ENCODE peak calls at places on chromosomes 16 and 17, in eight cellular contexts. One of them, this sample, is unnamed.

GRCh38 chr17:9645858-9646555 is 690 bp downstream of the USP43 start:
- DNase-seq in heart right ventricle: peak; percentile 28
- DNase-seq in AG04450: no peak
- DNase-seq in dorsolateral prefrontal cortex: no peak
- DNase-seq in nephron progenitor cell: peak; percentile 69
- DNase-seq in uterus: no peak
- DNase-seq in CD8-positive, alpha-beta T cell: peak; percentile 13
- DNase-seq in right lobe of liver: peak; percentile 84
- DNase-seq in this sample: peak; percentile 55

GRCh38 chr16:54284319-54284930 is 2.2 kb downstream of the IRX3 start:
- DNase-seq in nephron progenitor cell: peak; percentile 70
- DNase-seq in dorsolateral prefrontal cortex: no peak
- DNase-seq in right lobe of liver: no peak
- DNase-seq in CD8-positive, alpha-beta T cell: no peak
- DNase-seq in uterus: no peak
- DNase-seq in heart right ventricle: no peak
- DNase-seq in AG04450: no peak
- DNase-seq in this sample: peak; percentile 55

GRCh38 chr17:55708575-55708974 is 14.1 kb downstream of the TMEM100 start:
- DNase-seq in uterus: no peak
- DNase-seq in nephron progenitor cell: no peak
- DNase-seq in right lobe of liver: no peak
- DNase-seq in heart right ventricle: no peak
- DNase-seq in AG04450: no peak
- DNase-seq in dorsolateral prefrontal cortex: no peak
- DNase-seq in CD8-positive, alpha-beta T cell: no peak
- DNase-seq in this sample: no peak

GRCh38 chr17:76252040-76252954 is 12.0 kb upstream of the RNF157 start:
- DNase-seq in CD8-positive, alpha-beta T cell: no peak
- DNase-seq in dorsolateral prefrontal cortex: peak; percentile 25
- DNase-seq in uterus: no peak
- DNase-seq in heart right ventricle: no peak
- DNase-seq in nephron progenitor cell: no peak
- DNase-seq in AG04450: peak; percentile 80
- DNase-seq in right lobe of liver: peak; percentile 81
- DNase-seq in this sample: peak; percentile 33

GRCh38 chr17:21351366-21352065 is 24.6 kb upstream of the KCNJ12 start:
- DNase-seq in AG04450: no peak
- DNase-seq in dorsolateral prefrontal cortex: no peak
- DNase-seq in heart right ventricle: no peak
- DNase-seq in CD8-positive, alpha-beta T cell: no peak
- DNase-seq in nephron progenitor cell: no peak
- DNase-seq in uterus: no peak
- DNase-seq in right lobe of liver: no peak
- DNase-seq in this sample: no peak

GRCh38 chr17:62994931-62995330 is 28.9 kb downstream of the TANC2 start:
- DNase-seq in heart right ventricle: no peak
- DNase-seq in CD8-positive, alpha-beta T cell: no peak
- DNase-seq in AG04450: no peak
- DNase-seq in dorsolateral prefrontal cortex: no peak
- DNase-seq in nephron progenitor cell: no peak
- DNase-seq in right lobe of liver: no peak
- DNase-seq in uterus: no peak
- DNase-seq in this sample: no peak

GRCh38 chr17:57694051-57694450 is 51.0 kb downstream of the CCDC182 start:
- DNase-seq in heart right ventricle: no peak
- DNase-seq in CD8-positive, alpha-beta T cell: no peak
- DNase-seq in nephron progenitor cell: no peak
- DNase-seq in dorsolateral prefrontal cortex: no peak
- DNase-seq in uterus: no peak
- DNase-seq in right lobe of liver: no peak
- DNase-seq in AG04450: no peak
- DNase-seq in this sample: no peak

GRCh38 chr16:4746991-4747574 is 12.7 kb downstream of the DNAAF8 start:
- DNase-seq in right lobe of liver: no peak
- DNase-seq in AG04450: no peak
- DNase-seq in heart right ventricle: no peak
- DNase-seq in uterus: peak; percentile 56
- DNase-seq in nephron progenitor cell: no peak
- DNase-seq in CD8-positive, alpha-beta T cell: no peak
- DNase-seq in dorsolateral prefrontal cortex: no peak
- DNase-seq in this sample: no peak

GRCh38 chr16:87203060-87203656 is 114.0 kb downstream of the C16orf95 start:
- DNase-seq in right lobe of liver: no peak
- DNase-seq in heart right ventricle: peak; percentile 67
- DNase-seq in AG04450: peak; percentile 42
- DNase-seq in CD8-positive, alpha-beta T cell: peak; percentile 36
- DNase-seq in nephron progenitor cell: peak; percentile 84
- DNase-seq in uterus: peak; percentile 25
- DNase-seq in dorsolateral prefrontal cortex: peak; percentile 40
- DNase-seq in this sample: peak; percentile 79

GRCh38 chr17:76843703-76844484 is 24.3 kb upstream of the MGAT5B start:
- DNase-seq in uterus: no peak
- DNase-seq in AG04450: no peak
- DNase-seq in nephron progenitor cell: no peak
- DNase-seq in dorsolateral prefrontal cortex: no peak
- DNase-seq in right lobe of liver: no peak
- DNase-seq in CD8-positive, alpha-beta T cell: no peak
- DNase-seq in heart right ventricle: no peak
- DNase-seq in this sample: no peak

GRCh38 chr16:35559911-35560636 is 2100.7 kb downstream of the TP53TG3F start:
- DNase-seq in AG04450: no peak
- DNase-seq in heart right ventricle: no peak
- DNase-seq in uterus: no peak
- DNase-seq in nephron progenitor cell: no peak
- DNase-seq in dorsolateral prefrontal cortex: no peak
- DNase-seq in right lobe of liver: no peak
- DNase-seq in CD8-positive, alpha-beta T cell: no peak
- DNase-seq in this sample: no peak

GRCh38 chr17:58643147-58643546 is 48.7 kb downstream of the TEX14 start:
- DNase-seq in heart right ventricle: no peak
- DNase-seq in AG04450: peak; percentile 42
- DNase-seq in CD8-positive, alpha-beta T cell: no peak
- DNase-seq in dorsolateral prefrontal cortex: no peak
- DNase-seq in nephron progenitor cell: no peak
- DNase-seq in uterus: no peak
- DNase-seq in right lobe of liver: no peak
- DNase-seq in this sample: no peak

GRCh38 chr17:76716146-76716833 is 5.5 kb upstream of the MXRA7 start:
- DNase-seq in dorsolateral prefrontal cortex: no peak
- DNase-seq in heart right ventricle: no peak
- DNase-seq in right lobe of liver: no peak
- DNase-seq in nephron progenitor cell: no peak
- DNase-seq in uterus: peak; percentile 15
- DNase-seq in CD8-positive, alpha-beta T cell: peak; percentile 72
- DNase-seq in AG04450: peak; percentile 90
- DNase-seq in this sample: no peak

GRCh38 chr16:47887496-47887895 is 268.3 kb downstream of the ABCC12 start:
- DNase-seq in CD8-positive, alpha-beta T cell: no peak
- DNase-seq in AG04450: no peak
- DNase-seq in dorsolateral prefrontal cortex: no peak
- DNase-seq in nephron progenitor cell: peak; percentile 16
- DNase-seq in right lobe of liver: no peak
- DNase-seq in heart right ventricle: no peak
- DNase-seq in uterus: no peak
- DNase-seq in this sample: no peak

GRCh38 chr17:7042507-7043194 is 1.2 kb downstream of the SLC16A11 start:
- DNase-seq in heart right ventricle: peak; percentile 22
- DNase-seq in nephron progenitor cell: peak; percentile 44
- DNase-seq in uterus: no peak
- DNase-seq in right lobe of liver: no peak
- DNase-seq in AG04450: no peak
- DNase-seq in dorsolateral prefrontal cortex: no peak
- DNase-seq in CD8-positive, alpha-beta T cell: peak; percentile 39
- DNase-seq in this sample: peak; percentile 78

GRCh38 chr17:13337864-13338371 is 263.8 kb downstream of the HS3ST3A1 start:
- DNase-seq in dorsolateral prefrontal cortex: no peak
- DNase-seq in right lobe of liver: no peak
- DNase-seq in AG04450: peak; percentile 43
- DNase-seq in uterus: no peak
- DNase-seq in nephron progenitor cell: peak; percentile 24
- DNase-seq in heart right ventricle: no peak
- DNase-seq in CD8-positive, alpha-beta T cell: no peak
- DNase-seq in this sample: peak; percentile 22

GRCh38 chr16:74123826-74124225 is 172.8 kb upstream of the PSMD7 start:
- DNase-seq in heart right ventricle: no peak
- DNase-seq in nephron progenitor cell: no peak
- DNase-seq in AG04450: no peak
- DNase-seq in right lobe of liver: no peak
- DNase-seq in dorsolateral prefrontal cortex: no peak
- DNase-seq in CD8-positive, alpha-beta T cell: no peak
- DNase-seq in uterus: no peak
- DNase-seq in this sample: no peak

GRCh38 chr17:49980703-49981197 is 11.8 kb downstream of the DLX4 start:
- DNase-seq in AG04450: no peak
- DNase-seq in nephron progenitor cell: peak; percentile 60
- DNase-seq in dorsolateral prefrontal cortex: no peak
- DNase-seq in heart right ventricle: no peak
- DNase-seq in uterus: no peak
- DNase-seq in right lobe of liver: no peak
- DNase-seq in CD8-positive, alpha-beta T cell: no peak
- DNase-seq in this sample: no peak

GRCh38 chr17:61065263-61065773 is 334.3 kb upstream of the TBX2 start:
- DNase-seq in uterus: no peak
- DNase-seq in dorsolateral prefrontal cortex: no peak
- DNase-seq in nephron progenitor cell: no peak
- DNase-seq in AG04450: no peak
- DNase-seq in heart right ventricle: no peak
- DNase-seq in CD8-positive, alpha-beta T cell: no peak
- DNase-seq in right lobe of liver: no peak
- DNase-seq in this sample: no peak

GRCh38 chr17:981292-981658 is 1.7 kb upstream of the NXN start:
- DNase-seq in AG04450: no peak
- DNase-seq in CD8-positive, alpha-beta T cell: no peak
- DNase-seq in dorsolateral prefrontal cortex: no peak
- DNase-seq in right lobe of liver: no peak
- DNase-seq in uterus: no peak
- DNase-seq in heart right ventricle: no peak
- DNase-seq in nephron progenitor cell: no peak
- DNase-seq in this sample: no peak

DNA sequence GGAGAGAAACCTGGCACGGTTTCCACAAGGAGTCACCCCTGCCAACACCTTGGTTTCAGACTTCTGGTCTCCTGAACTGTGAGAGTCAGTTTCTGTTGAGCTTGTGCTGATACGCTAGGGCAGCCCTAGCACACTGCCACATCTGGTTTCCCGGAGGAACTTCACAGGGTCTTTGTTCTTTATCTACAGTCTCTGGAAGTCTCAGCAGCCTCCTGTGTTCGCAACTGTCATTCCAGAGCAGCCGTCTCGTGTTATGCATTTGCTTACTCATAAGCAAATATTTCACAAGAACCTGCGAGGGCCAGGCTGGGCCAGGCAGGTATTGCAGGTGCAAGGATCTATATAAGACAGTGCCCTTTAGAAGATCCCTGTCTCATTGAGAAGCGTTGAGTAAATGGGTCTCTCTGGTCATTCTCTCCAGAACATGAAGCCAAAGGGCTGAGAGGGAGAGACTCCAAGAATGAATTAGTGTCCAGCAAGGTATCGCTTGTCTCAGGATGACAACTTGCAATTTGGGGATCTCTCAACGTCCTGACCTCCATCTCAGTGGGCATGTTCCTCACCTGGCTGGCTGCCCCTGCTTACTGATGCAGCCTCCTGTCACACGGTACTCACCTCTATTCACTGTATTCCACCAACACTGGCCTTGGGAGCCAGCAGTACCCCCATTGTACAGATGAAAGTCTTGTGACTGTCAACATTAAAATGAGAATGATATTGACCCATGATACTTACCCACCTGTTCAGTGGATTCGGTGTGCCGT is 141.2 kb downstream of the WWOX start:
- DNase-seq in uterus: no peak
- DNase-seq in AG04450: no peak
- DNase-seq in dorsolateral prefrontal cortex: no peak
- DNase-seq in heart right ventricle: no peak
- DNase-seq in nephron progenitor cell: no peak
- DNase-seq in right lobe of liver: peak; percentile 62
- DNase-seq in CD8-positive, alpha-beta T cell: no peak
- DNase-seq in this sample: no peak
- TF ChIP-seq CTCF in uterus: no peak
- TF ChIP-seq CTCF in AG04450: no peak
- TF ChIP-seq CTCF in dorsolateral prefrontal cortex: no peak
- TF ChIP-seq CTCF in heart right ventricle: no peak
- TF ChIP-seq CTCF in nephron progenitor cell: no peak
- TF ChIP-seq CTCF in right lobe of liver: no peak
- TF ChIP-seq CTCF in CD8-positive, alpha-beta T cell: no peak
- TF ChIP-seq CTCF in this sample: no peak

GRCh38 chr16:3674513-3675295 is 20.2 kb downstream of the DNASE1 start:
- DNase-seq in dorsolateral prefrontal cortex: no peak
- DNase-seq in right lobe of liver: no peak
- DNase-seq in nephron progenitor cell: peak; percentile 69
- DNase-seq in uterus: no peak
- DNase-seq in heart right ventricle: no peak
- DNase-seq in CD8-positive, alpha-beta T cell: no peak
- DNase-seq in AG04450: no peak
- DNase-seq in this sample: peak; percentile 32
- TF ChIP-seq CTCF in dorsolateral prefrontal cortex: no peak
- TF ChIP-seq CTCF in right lobe of liver: no peak
- TF ChIP-seq CTCF in nephron progenitor cell: no peak
- TF ChIP-seq CTCF in uterus: no peak
- TF ChIP-seq CTCF in heart right ventricle: no peak
- TF ChIP-seq CTCF in CD8-positive, alpha-beta T cell: no peak
- TF ChIP-seq CTCF in AG04450: no peak
- TF ChIP-seq CTCF in this sample: no peak

DNA sequence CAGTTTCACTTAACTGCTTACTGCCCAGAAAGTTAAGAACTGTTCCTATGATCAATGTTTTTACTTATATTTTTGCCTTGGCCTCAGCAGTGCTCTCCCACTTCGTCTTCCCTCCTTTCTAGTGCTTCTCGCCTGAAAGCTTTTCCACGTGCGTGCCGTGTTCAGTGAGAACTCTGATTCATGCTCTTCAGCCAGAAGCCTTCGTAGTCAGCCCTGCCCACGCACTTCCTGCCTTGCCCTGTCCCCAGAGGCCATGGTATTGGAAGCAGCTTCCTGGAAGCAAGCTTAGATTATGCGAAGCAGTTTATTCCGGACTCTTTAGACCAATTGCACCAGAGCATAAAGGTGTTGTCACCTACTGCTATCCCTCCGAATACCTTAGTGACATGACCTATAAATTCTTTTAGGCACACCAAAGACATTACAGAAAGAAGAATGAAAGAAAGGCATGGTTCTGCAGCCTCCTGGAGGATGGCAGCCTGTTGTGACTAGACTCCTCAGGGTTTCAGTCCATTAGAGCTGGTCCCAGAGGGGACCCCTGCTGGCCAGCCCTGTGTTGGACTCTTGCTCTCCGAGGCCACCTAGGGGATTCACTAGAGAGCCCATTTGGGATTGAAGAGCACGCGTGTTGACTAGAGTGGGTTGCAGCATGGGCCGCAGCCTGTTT is 105.2 kb downstream of the RPTOR start:
- DNase-seq in right lobe of liver: no peak
- DNase-seq in CD8-positive, alpha-beta T cell: peak; percentile 54
- DNase-seq in nephron progenitor cell: peak; percentile 62
- DNase-seq in dorsolateral prefrontal cortex: peak; percentile 49
- DNase-seq in uterus: peak; percentile 47
- DNase-seq in heart right ventricle: peak; percentile 61
- DNase-seq in AG04450: peak; percentile 45
- DNase-seq in this sample: peak; percentile 62
- TF ChIP-seq CTCF in right lobe of liver: peak; percentile 20
- TF ChIP-seq CTCF in CD8-positive, alpha-beta T cell: peak; percentile 35
- TF ChIP-seq CTCF in nephron progenitor cell: peak; percentile 70
- TF ChIP-seq CTCF in dorsolateral prefrontal cortex: peak; percentile 13
- TF ChIP-seq CTCF in uterus: peak; percentile 22
- TF ChIP-seq CTCF in heart right ventricle: peak; percentile 56
- TF ChIP-seq CTCF in AG04450: peak; percentile 56
- TF ChIP-seq CTCF in this sample: peak; percentile 45

GRCh38 chr16:85628651-85629050 is 15.5 kb downstream of the GSE1 start:
- DNase-seq in heart right ventricle: no peak
- DNase-seq in dorsolateral prefrontal cortex: no peak
- DNase-seq in AG04450: no peak
- DNase-seq in nephron progenitor cell: no peak
- DNase-seq in right lobe of liver: no peak
- DNase-seq in CD8-positive, alpha-beta T cell: no peak
- DNase-seq in uterus: no peak
- DNase-seq in this sample: no peak
- TF ChIP-seq CTCF in heart right ventricle: no peak
- TF ChIP-seq CTCF in dorsolateral prefrontal cortex: no peak
- TF ChIP-seq CTCF in AG04450: no peak
- TF ChIP-seq CTCF in nephron progenitor cell: no peak
- TF ChIP-seq CTCF in right lobe of liver: no peak
- TF ChIP-seq CTCF in CD8-positive, alpha-beta T cell: no peak
- TF ChIP-seq CTCF in uterus: no peak
- TF ChIP-seq CTCF in this sample: no peak